ENCODE peak calls at places on chromosome 20, in four cellular contexts. C, Y, T and H are unnamed samples.

GRCh38 chr20:62597416-62598115 is 44.7 kb upstream of the SLCO4A1 start:
- DNase-seq in C (no peak), T (no peak), Y (no peak), H (no peak)

GRCh38 chr20:15638781-15639180 is 934.5 kb downstream of the KIF16B start:
- DNase-seq in Y (no peak), C (no peak), T (no peak), H (no peak)

GRCh38 chr20:63134201-63134612 is 81.7 kb downstream of the YTHDF1 start:
- DNase-seq in T (no peak), Y (no peak), C (no peak), H (peak; percentile 27)

GRCh38 chr20:36402708-36403107 is 96.6 kb downstream of the DLGAP4 start:
- DNase-seq in Y (no peak), C (no peak), T (no peak), H (no peak)

GRCh38 chr20:40535816-40536215 is 153.2 kb downstream of the MAFB start:
- DNase-seq in Y (no peak), C (no peak), T (no peak), H (no peak)

GRCh38 chr20:31833130-31833930 is 12.1 kb downstream of the FOXS1 start:
- DNase-seq in C (no peak), T (peak; percentile 20), Y (no peak), H (peak; percentile 19)

GRCh38 chr20:57395111-57395959 is 4.1 kb downstream of the RBM38 start:
- DNase-seq in C (no peak), T (peak; percentile 53), Y (peak; percentile 86), H (no peak)

GRCh38 chr20:22686097-22686496 is 101.7 kb upstream of the FOXA2 start:
- DNase-seq in T (peak; percentile 61), Y (peak; percentile 45), C (no peak), H (no peak)

GRCh38 chr20:44609511-44610312 is 27.3 kb downstream of the PKIG start:
- DNase-seq in Y (peak; percentile 89), T (peak; percentile 78), C (peak; percentile 87), H (peak; percentile 91)
- TF ChIP-seq POLR2A in Y (no peak), T (peak; percentile 64), C (no peak), H (no peak)

GRCh38 chr20:56212071-56212470 is 36.5 kb upstream of the MC3R start:
- DNase-seq in T (no peak), Y (no peak), C (no peak), H (no peak)
- TF ChIP-seq CTCF in T (no peak), Y (no peak), C (no peak), H (no peak)

GRCh38 chr20:45801851-45802250 is 10.1 kb downstream of the DNTTIP1 start:
- DNase-seq in T (no peak), C (no peak), Y (no peak), H (no peak)
- TF ChIP-seq POLR2A in T (no peak), C (no peak), Y (no peak), H (no peak)

GRCh38 chr20:51125774-51126173 is 102.9 kb upstream of the KCNG1 start:
- DNase-seq in Y (no peak), C (no peak), T (no peak), H (no peak)
- TF ChIP-seq CTCF in Y (no peak), C (no peak), T (no peak), H (no peak)

GRCh38 chr20:60900581-60900980 is 351.5 kb upstream of the CDH4 start:
- DNase-seq in Y (no peak), C (no peak), T (no peak), H (no peak)

GRCh38 chr20:60901831-60902230 is 350.2 kb upstream of the CDH4 start:
- DNase-seq in Y (no peak), C (no peak), T (no peak), H (no peak)

GRCh38 chr20:60903325-60903958 is 348.6 kb upstream of the CDH4 start:
- DNase-seq in Y (no peak), T (no peak), C (no peak), H (no peak)

GRCh38 chr20:60906555-60906954 is 345.5 kb upstream of the CDH4 start:
- DNase-seq in T (no peak), C (no peak), Y (no peak), H (no peak)

GRCh38 chr20:60905919-60906318 is 346.1 kb upstream of the CDH4 start:
- DNase-seq in C (no peak), T (no peak), Y (no peak), H (no peak)
- TF ChIP-seq POLR2A in C (no peak), T (no peak), Y (no peak), H (no peak)

GRCh38 chr20:1396264-1396663 is 3.4 kb upstream of the FKBP1A start:
- DNase-seq in C (no peak), Y (no peak), T (no peak), H (no peak)

GRCh38 chr20:1396702-1397101 is 3.8 kb upstream of the FKBP1A start:
- DNase-seq in Y (no peak), C (no peak), T (no peak), H (no peak)

GRCh38 chr20:1401431-1401907 is 8.6 kb upstream of the FKBP1A start:
- DNase-seq in T (no peak), C (no peak), Y (no peak), H (no peak)

GRCh38 chr20:1393507-1393882 is 641 bp upstream of the FKBP1A start:
- DNase-seq in T (no peak), Y (no peak), C (no peak), H (no peak)

GRCh38 chr20:1397710-1398109 is 4.9 kb upstream of the FKBP1A start:
- DNase-seq in C (no peak), T (peak; percentile 15), Y (no peak), H (no peak)
- TF ChIP-seq CTCF in C (no peak), T (peak; percentile 46), Y (peak; percentile 27), H (peak; percentile 23)